ENCODE peak calls at places on chromosomes 5 and 9, in five cellular contexts. J is H1, F is HepG2, Z is transverse colon, D is tibial nerve. C is an unnamed sample.

GRCh38 chr9:70438341-70438924 is 24.0 kb upstream of the KLF9 start:
- DNase-seq in Z (peak; percentile 85), F (peak; percentile 24), J (no peak), D (peak; percentile 45), C (peak; percentile 77)

GRCh38 chr5:135998889-135999288 is 29.9 kb upstream of the TGFBI start:
- DNase-seq in F (no peak), Z (no peak), J (no peak), D (no peak), C (no peak)

GRCh38 chr9:89433826-89434225 is 64.1 kb downstream of the SEMA4D start:
- DNase-seq in Z (no peak), F (no peak), J (no peak), D (no peak), C (no peak)

GRCh38 chr5:115450741-115451140 is 93.8 kb downstream of the FEM1C start:
- DNase-seq in Z (no peak), J (no peak), F (no peak), D (no peak), C (no peak)

GRCh38 chr9:116800885-116801284 is 113.8 kb downstream of the TRIM32 start:
- DNase-seq in F (no peak), D (no peak), J (no peak), Z (no peak), C (no peak)

GRCh38 chr9:13810510-13810909 is 503.4 kb downstream of the NFIB start:
- DNase-seq in D (no peak), J (no peak), Z (no peak), F (no peak), C (no peak)

GRCh38 chr9:14260101-14260500 is 53.8 kb downstream of the NFIB start:
- DNase-seq in J (no peak), Z (no peak), F (no peak), D (no peak), C (no peak)

GRCh38 chr9:111427186-111427585 is 57.0 kb downstream of the ECPAS start:
- DNase-seq in Z (no peak), J (no peak), D (no peak), F (no peak), C (peak; percentile 47)

GRCh38 chr5:73496984-73497457 is 1.2 kb upstream of the BTF3 start:
- DNase-seq in F (peak; percentile 90), D (no peak), Z (no peak), J (no peak), C (peak; percentile 80)

GRCh38 chr5:41427505-41427904 is 82.9 kb downstream of the PLCXD3 start:
- DNase-seq in J (no peak), D (no peak), Z (no peak), F (no peak), C (no peak)

GRCh38 chr5:149357370-149358293 is at the start of gene PCYOX1L:
- DNase-seq in F (peak; percentile 92), Z (peak; percentile 96), J (peak; percentile 99), D (peak; percentile 92), C (peak; percentile 94)

GRCh38 chr5:92939428-92939827 is 641.6 kb downstream of the NR2F1-AS1 start:
- DNase-seq in F (no peak), D (no peak), Z (no peak), J (no peak), C (peak; percentile 12)

GRCh38 chr9:109707355-109707754 is 72.6 kb upstream of the PALM2AKAP2 start:
- DNase-seq in Z (no peak), J (no peak), D (no peak), F (no peak), C (no peak)

GRCh38 chr9:126637002-126637849 is 23.5 kb downstream of the LMX1B start:
- DNase-seq in Z (no peak), D (no peak), J (no peak), F (no peak), C (no peak)

GRCh38 chr9:96674914-96675538 is 19.9 kb upstream of the PRXL2C start:
- DNase-seq in J (no peak), F (no peak), Z (no peak), D (no peak), C (no peak)

GRCh38 chr5:180541710-180542109 is 47.5 kb downstream of the CNOT6 start:
- DNase-seq in D (no peak), F (no peak), J (no peak), Z (no peak), C (peak; percentile 13)

GRCh38 chr9:77945798-77946197 is 85.8 kb downstream of the GNAQ start:
- DNase-seq in Z (no peak), D (no peak), J (no peak), F (no peak), C (no peak)

GRCh38 chr5:65199988-65200668 is 281.6 kb downstream of the ADAMTS6 start:
- DNase-seq in J (no peak), D (no peak), F (no peak), Z (no peak), C (no peak)

GRCh38 chr5:151596839-151597539 is 5.9 kb upstream of the FAT2 start:
- DNase-seq in Z (no peak), J (no peak), D (no peak), F (peak; percentile 31), C (no peak)

GRCh38 chr5:177370488-177371119 is 12.9 kb downstream of the RGS14 start:
- DNase-seq in Z (peak; percentile 87), J (peak; percentile 93), D (peak; percentile 39), F (peak; percentile 94), C (peak; percentile 95)

GRCh38 chr9:121598167-121599000 is 53.0 kb upstream of the DAB2IP start:
- DNase-seq in D (no peak), Z (peak; percentile 75), J (peak; percentile 88), F (no peak), C (no peak)

GRCh38 chr5:61429906-61430305 is 97.8 kb downstream of the ZSWIM6 start:
- DNase-seq in J (no peak), Z (no peak), D (no peak), F (no peak), C (no peak)

GRCh38 chr5:537621-538071 is 13.4 kb upstream of the SLC9A3 start:
- DNase-seq in J (no peak), Z (no peak), D (no peak), F (no peak), C (no peak)

GRCh38 chr9:70477907-70478480 is 63.5 kb upstream of the KLF9 start:
- DNase-seq in Z (no peak), F (no peak), J (no peak), D (no peak), C (no peak)

GRCh38 chr5:402615-403359 is 40.2 kb upstream of the EXOC3 start:
- DNase-seq in Z (no peak), D (no peak), F (no peak), J (no peak), C (no peak)

GRCh38 chr9:91059713-91060112 is 258.1 kb downstream of the SYK start:
- DNase-seq in Z (no peak), J (peak; percentile 11), F (no peak), D (no peak), C (no peak)

GRCh38 chr9:91063471-91063870 is 261.9 kb downstream of the SYK start:
- DNase-seq in J (peak; percentile 26), D (no peak), F (no peak), Z (no peak), C (no peak)

GRCh38 chr9:91065231-91066041 is 263.8 kb downstream of the SYK start:
- DNase-seq in D (no peak), F (peak; percentile 26), J (peak; percentile 22), Z (no peak), C (no peak)

GRCh38 chr9:91060520-91061343 is 259.1 kb downstream of the SYK start:
- DNase-seq in Z (peak; percentile 28), J (peak; percentile 8), F (peak; percentile 94), D (peak; percentile 90), C (peak; percentile 91)

GRCh38 chr9:91062281-91062680 is 260.7 kb downstream of the SYK start:
- DNase-seq in Z (no peak), J (peak; percentile 36), F (no peak), D (no peak), C (no peak)
- TF ChIP-seq POLR2A in Z (no peak), J (no peak), F (no peak), D (no peak), C (no peak)

DNA sequence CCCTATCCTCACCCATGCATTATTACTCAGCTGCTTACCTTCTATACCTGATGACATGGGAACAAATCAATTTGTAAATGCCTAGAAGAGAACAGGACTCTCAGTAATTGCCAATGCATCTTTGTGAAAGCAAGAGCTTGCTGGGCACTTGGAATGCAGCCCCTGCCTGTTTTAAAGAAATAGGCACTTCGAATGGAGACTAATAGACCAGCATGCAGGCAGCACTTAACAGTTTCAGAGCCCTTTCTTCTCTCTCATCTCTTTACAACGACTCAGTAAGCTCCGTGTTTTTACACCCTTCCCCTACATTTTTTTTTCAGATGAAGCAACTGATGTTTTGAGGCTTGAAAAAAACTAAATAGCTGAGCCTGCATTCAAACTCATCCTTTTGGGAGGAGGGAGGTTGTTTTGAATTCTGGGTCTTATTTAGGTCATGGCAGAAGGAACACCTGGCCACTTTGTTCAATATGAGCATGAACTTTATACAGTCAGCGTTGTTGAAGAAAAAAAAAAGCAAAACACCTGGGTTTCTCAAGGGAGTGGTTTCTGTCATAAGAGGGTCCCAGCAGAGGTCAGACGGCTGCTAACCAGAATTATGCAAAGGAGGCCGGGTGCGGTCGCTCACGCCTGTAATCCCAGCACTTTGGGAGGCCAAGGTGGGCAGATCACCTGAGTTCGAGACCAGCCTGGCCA is 34.6 kb upstream of the WHRN start:
- DNase-seq in Z (peak; percentile 25), F (no peak), D (no peak), J (no peak), C (no peak)
- TF ChIP-seq EP300 in Z (no peak), F (no peak), D (no peak), J (no peak), C (no peak)

GRCh38 chr5:72364961-72365360 is 44.8 kb downstream of the PTCD2 start:
- DNase-seq in D (no peak), F (no peak), J (no peak), Z (no peak), C (no peak)

GRCh38 chr5:72366324-72366976 is 46.3 kb downstream of the PTCD2 start:
- DNase-seq in Z (peak; percentile 63), F (peak; percentile 67), D (peak; percentile 88), J (no peak), C (peak; percentile 76)

GRCh38 chr5:72364186-72364585 is 44.0 kb downstream of the PTCD2 start:
- DNase-seq in D (no peak), F (no peak), Z (no peak), J (no peak), C (no peak)

GRCh38 chr5:72374844-72375243 is 54.7 kb downstream of the PTCD2 start:
- DNase-seq in D (no peak), J (no peak), F (no peak), Z (no peak), C (no peak)

DNA sequence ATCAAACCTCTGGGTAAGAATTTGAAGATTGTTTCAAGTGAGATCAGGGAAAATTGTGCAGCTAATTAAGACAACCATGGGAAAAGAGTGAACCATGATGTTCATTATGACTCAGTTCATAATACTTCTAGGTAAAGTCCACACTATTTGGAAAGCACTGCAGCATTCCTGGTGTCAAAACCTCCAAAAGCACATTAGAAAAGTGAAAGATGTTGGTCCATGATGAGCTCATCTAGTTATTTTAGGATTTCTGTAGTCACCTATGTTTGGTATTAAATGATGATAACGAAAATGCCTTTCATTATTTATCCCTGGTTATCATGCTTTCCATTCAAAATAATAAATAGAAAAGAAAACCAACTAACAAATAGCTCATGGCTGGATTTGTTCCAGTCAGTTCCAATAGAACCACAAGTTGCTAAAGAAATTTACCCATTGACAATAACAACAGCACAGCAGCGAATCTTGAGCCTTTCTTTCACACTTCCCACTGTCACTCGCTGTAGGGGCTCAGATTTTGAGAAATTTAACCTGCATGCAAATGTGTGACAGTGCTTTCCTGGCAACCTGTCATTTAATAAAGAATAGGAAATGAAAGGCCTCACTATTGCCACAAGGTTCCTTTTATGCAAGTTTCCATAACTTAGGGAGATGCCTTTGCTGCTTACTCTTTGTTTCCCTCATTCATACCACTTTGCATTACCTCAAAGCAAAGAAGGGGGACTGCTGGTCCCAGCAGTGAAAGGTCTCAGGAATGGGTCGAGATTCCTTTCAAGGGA is 49.3 kb downstream of the PTCD2 start:
- DNase-seq in D (no peak), F (no peak), Z (no peak), J (no peak), C (no peak)
- TF ChIP-seq POLR2A in D (no peak), F (no peak), Z (no peak), J (no peak), C (no peak)

GRCh38 chr9:35732185-35733108 is at the start of the genes CREB3 and TLN1:
- DNase-seq in D (peak; percentile 94), J (peak; percentile 94), F (peak; percentile 96), Z (peak; percentile 99), C (peak; percentile 98)
- TF ChIP-seq EP300 in D (peak; percentile 97), J (no peak), F (peak; percentile 49), Z (no peak), C (no peak)